ENCODE peak calls at places on chromosomes 11 and 22, in five cellular contexts. D is NCI-H2081, E is nucleus accumbens, F is occipital lobe, B is kidney glomerular epithelial cell. A is an unnamed sample.

GRCh38 chr11:75140269-75141138 is 10.4 kb upstream of the SLCO2B1 start:
- DNase-seq in D (peak; percentile 37), E (no peak), F (no peak), B (peak; percentile 2), A (peak; percentile 43)

GRCh38 chr22:48753381-48753730 is 1074.3 kb downstream of the BRD1 start:
- DNase-seq in D (no peak), E (no peak), F (no peak), B (no peak), A (no peak)

GRCh38 chr11:82007536-82007935 is 726.1 kb downstream of the FAM181B start:
- DNase-seq in D (no peak), E (no peak), F (no peak), B (no peak), A (no peak)

GRCh38 chr11:31487848-31488247 is 21.6 kb downstream of the IMMP1L start:
- DNase-seq in D (no peak), E (no peak), F (no peak), B (peak; percentile 37), A (peak; percentile 41)

GRCh38 chr11:64763804-64764611 is 4.2 kb upstream of the PYGM start:
- DNase-seq in D (no peak), E (no peak), F (no peak), B (no peak), A (no peak)

GRCh38 chr22:20232781-20233180 is 35.3 kb downstream of the RTN4R start:
- DNase-seq in D (no peak), E (no peak), F (no peak), B (no peak), A (no peak)

GRCh38 chr11:116925050-116925449 is 87.6 kb upstream of the APOA1 start:
- DNase-seq in D (no peak), E (no peak), F (no peak), B (no peak), A (no peak)

GRCh38 chr11:73342633-73343032 is 33.6 kb upstream of the RELT start:
- DNase-seq in D (peak; percentile 22), E (no peak), F (peak; percentile 23), B (no peak), A (no peak)

GRCh38 chr11:83545494-83545893 is 259.3 kb upstream of the CCDC90B start:
- DNase-seq in D (no peak), E (no peak), F (no peak), B (no peak), A (no peak)

GRCh38 chr22:42174062-42174461 is 43.5 kb upstream of the CYP2D6 start:
- DNase-seq in D (no peak), E (no peak), F (no peak), B (no peak), A (no peak)

GRCh38 chr11:64638017-64638664 is 47.1 kb downstream of the SLC22A12 start:
- DNase-seq in D (no peak), E (no peak), F (no peak), B (no peak), A (peak; percentile 49)

GRCh38 chr22:32801001-32801435 is 487 bp upstream of the TIMP3 start:
- DNase-seq in D (no peak), E (no peak), F (no peak), B (no peak), A (no peak)

GRCh38 chr11:3037041-3037944 is 19.9 kb downstream of the CARS1 start:
- DNase-seq in D (peak; percentile 59), E (peak; percentile 57), F (peak; percentile 68), B (peak; percentile 51), A (peak; percentile 35)

GRCh38 chr11:26465270-26465669 is 106.8 kb downstream of the MUC15 start:
- DNase-seq in D (no peak), E (no peak), F (no peak), B (no peak), A (no peak)

GRCh38 chr22:35546886-35547285 is 6.3 kb downstream of the RASD2 start:
- DNase-seq in D (no peak), E (no peak), F (no peak), B (no peak), A (no peak)

GRCh38 chr11:62401781-62402180 is 17.1 kb upstream of the SCGB1A1 start:
- DNase-seq in D (no peak), E (no peak), F (no peak), B (no peak), A (no peak)

A was measured in SW480.